ENCODE peak calls at places on chromosomes 1 and 21, in six cellular contexts. B is progenitor cell of endocrine pancreas, L is adrenal gland, N is GM23338, V is mucosa of descending colon, J is thyroid gland. A is an unnamed sample.

GRCh38 chr1:188241629-188242028 is 1412.9 kb downstream of the PLA2G4A start:
- DNase-seq in B (no peak), L (no peak), N (no peak), V (no peak), J (no peak), A (no peak)

GRCh38 chr21:42019706-42020105 is 9.5 kb upstream of the ZBTB21 start:
- DNase-seq in B (no peak), L (no peak), N (no peak), V (no peak), J (no peak), A (no peak)

GRCh38 chr1:192357904-192358303 is 41.1 kb downstream of the RGS21 start:
- DNase-seq in B (no peak), L (no peak), N (no peak), V (no peak), J (no peak), A (no peak)

GRCh38 chr1:172609528-172609927 is 49.4 kb upstream of the FASLG start:
- DNase-seq in B (no peak), L (no peak), N (peak), V (no peak), J (no peak), A (no peak)

GRCh38 chr1:172497230-172497629 is 35.7 kb upstream of the SUCO start:
- DNase-seq in B (no peak), L (peak), N (peak), V (no peak), J (peak), A (no peak)

GRCh38 chr1:18494304-18494703 is 13.6 kb downstream of the KLHDC7A start:
- DNase-seq in B (no peak), L (no peak), N (no peak), V (no peak), J (no peak), A (no peak)

GRCh38 chr1:36910281-36910725 is 124.0 kb downstream of the GRIK3 start:
- DNase-seq in B (no peak), L (no peak), N (no peak), V (no peak), J (no peak), A (no peak)

GRCh38 chr1:168842306-168842705 is 113.3 kb upstream of the DPT start:
- DNase-seq in B (no peak), L (no peak), N (no peak), V (no peak), J (no peak), A (no peak)

GRCh38 chr1:33111965-33112364 is 31.0 kb downstream of the AZIN2 start:
- DNase-seq in B (no peak), L (no peak), N (no peak), V (no peak), J (no peak), A (no peak)

GRCh38 chr1:21931171-21932093 is 5.7 kb downstream of the HSPG2 start:
- DNase-seq in B (no peak), L (peak), N (no peak), V (no peak), J (peak), A (no peak)

GRCh38 chr1:234231893-234232276 is 141.4 kb upstream of the COA6 start:
- DNase-seq in B (no peak), L (no peak), N (no peak), V (no peak), J (no peak), A (no peak)
- TF ChIP-seq CTCF in B (no peak), L (no peak), N (no peak), V (no peak), J (no peak), A (no peak)

DNA sequence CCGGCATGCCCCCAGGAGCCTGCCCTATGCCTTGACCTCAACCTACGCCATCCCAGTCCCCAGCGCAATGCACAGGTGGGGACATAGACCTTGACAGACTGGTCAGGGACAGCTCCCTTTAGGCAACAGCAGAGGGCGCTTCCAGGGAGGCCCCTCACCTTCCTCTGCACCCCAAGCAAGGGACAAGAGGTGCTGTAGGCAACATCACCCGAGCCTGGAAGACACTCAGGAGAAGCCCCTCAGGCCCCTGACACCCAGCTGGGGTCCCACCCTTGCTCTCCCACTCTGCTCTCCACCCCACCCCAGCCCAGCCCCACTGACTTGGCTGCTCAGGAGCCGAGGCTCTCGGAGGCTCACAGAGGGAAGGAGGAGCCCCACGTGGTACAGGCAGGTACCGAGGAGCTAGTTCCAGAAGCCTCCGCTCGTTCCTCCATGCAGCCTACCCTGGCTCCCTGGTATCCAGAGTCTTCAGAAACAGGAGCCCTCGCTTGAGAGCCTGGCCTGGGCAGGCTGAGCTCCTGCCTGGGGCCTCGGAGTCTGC is 2.4 kb upstream of the WNT3A start:
- DNase-seq in B (no peak), L (peak), N (peak), V (peak), J (no peak), A (no peak)
- TF ChIP-seq CTCF in B (peak), L (no peak), N (peak), V (no peak), J (no peak), A (no peak)

GRCh38 chr1:110462964-110463363 is 12.0 kb downstream of the PROK1 start:
- DNase-seq in B (no peak), L (no peak), N (no peak), V (no peak), J (no peak), A (no peak)
- TF ChIP-seq CTCF in B (no peak), L (no peak), N (peak), V (no peak), J (no peak), A (no peak)

GRCh38 chr1:34879230-34879629 is 19.7 kb upstream of the SMIM12 start:
- DNase-seq in B (no peak), L (no peak), N (peak), V (no peak), J (no peak), A (no peak)
- TF ChIP-seq CTCF in B (no peak), L (no peak), N (no peak), V (no peak), J (no peak), A (no peak)

GRCh38 chr1:89999208-89999607 is 4.3 kb downstream of the ZNF326 start:
- DNase-seq in B (no peak), L (no peak), N (no peak), V (no peak), J (no peak), A (no peak)
- TF ChIP-seq CTCF in B (no peak), L (no peak), N (no peak), V (no peak), J (no peak), A (no peak)

DNA sequence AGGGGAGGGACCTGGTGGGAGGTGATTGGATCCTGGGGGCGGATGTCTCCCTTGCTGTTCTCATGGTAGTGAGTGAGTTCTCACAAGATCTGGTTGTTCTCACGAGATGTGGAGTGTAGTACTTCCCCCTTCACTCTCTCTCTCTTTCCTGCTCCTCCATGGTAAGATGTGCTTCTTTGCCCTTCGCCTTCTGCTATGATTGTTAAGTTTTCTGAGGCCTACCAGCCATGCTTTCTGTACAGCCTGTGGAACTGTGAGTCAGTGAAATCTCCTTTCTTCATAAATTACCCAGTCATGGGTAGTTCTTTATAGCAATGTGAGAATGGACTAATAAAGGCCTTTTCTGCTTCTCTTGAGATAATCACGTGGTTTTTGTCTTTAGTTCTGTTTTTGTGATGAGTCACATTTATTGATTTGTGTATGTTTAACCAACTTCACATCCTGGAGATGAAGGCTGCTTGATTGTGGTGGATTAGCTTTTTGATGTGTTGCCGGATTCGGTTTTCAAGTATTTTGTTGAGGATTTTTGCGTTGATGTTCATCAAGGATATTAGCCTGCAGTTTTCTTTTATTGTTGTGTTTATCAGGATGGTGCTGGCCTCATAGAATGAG is 45.5 kb downstream of the RABGAP1L start:
- DNase-seq in B (no peak), L (no peak), N (no peak), V (no peak), J (no peak), A (no peak)
- TF ChIP-seq CTCF in B (no peak), L (no peak), N (no peak), V (no peak), J (no peak), A (no peak)

DNA sequence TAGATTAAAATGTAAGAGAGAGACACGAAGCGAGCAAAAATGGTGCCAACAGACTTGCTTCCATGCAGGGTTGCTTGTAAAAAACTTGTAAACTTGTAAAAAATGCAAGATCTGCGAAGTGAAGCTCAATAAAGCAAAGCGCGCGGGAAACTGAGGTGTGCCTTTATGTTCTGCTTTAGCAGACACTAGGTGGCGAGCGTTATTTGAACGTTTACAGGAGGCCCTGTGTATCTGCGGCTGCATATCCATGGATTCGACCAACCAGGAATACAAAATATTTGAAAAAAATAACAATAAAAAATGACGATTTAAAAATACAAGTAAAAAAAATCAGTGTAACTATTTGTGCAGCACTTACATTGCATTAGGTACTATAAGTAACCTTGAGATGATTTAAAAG is 1.5 kb downstream of the UBE2G2 start:
- DNase-seq in B (no peak), L (no peak), N (peak), V (peak), J (no peak), A (no peak)
- TF ChIP-seq CTCF in B (peak), L (peak), N (peak), V (peak), J (no peak), A (no peak)

DNA sequence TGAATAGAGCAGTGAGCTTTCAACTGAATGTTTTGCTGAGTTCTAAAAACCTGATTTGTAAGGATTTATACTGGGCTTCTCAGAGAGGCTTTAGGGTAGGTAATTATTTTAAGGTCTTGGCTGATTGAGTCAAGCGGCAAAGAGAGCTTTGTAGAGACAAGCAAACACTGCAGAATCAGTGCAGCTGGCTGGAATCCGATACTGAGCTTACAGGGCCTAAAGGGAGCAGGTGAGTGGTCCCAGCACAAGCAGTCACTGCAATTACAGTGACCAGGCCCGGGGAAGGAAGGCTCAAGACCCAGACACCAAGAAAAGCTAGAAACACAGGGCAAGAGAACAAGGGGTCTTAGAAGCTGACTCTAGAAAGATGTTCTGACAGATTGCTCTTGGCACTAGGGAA is 54.3 kb downstream of the KCNJ15 start:
- DNase-seq in B (no peak), L (no peak), N (no peak), V (no peak), J (peak), A (no peak)
- TF ChIP-seq CTCF in B (no peak), L (no peak), N (no peak), V (no peak), J (no peak), A (no peak)

DNA sequence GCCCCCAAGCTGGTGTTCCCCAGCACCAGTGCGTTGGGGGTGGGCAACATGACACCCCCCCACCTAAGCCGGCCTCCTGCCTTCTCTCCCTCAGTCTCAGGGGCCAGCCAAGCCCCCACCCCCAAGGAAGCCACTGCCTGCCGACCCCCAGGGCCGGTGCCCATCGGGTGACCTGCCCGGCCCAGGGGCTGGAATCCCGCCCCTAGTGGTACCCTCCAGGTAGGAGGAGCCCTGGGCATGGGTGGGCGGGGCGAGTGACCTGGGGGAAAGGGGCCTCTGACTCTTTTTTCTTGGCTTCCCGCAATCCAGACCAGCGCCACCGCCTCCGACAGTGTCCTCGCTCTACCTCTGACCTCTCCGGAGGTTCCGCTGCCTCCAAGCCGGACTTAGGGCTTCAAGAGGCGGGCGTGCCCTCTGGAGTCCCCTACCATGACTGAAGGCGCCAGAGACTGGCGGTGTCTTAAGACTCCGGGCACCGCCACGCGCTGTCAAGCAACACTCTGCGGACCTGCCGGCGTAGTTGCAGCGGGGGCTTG is 1.3 kb upstream of the EFNA4 start:
- DNase-seq in B (peak), L (no peak), N (peak), V (peak), J (peak), A (no peak)
- TF ChIP-seq CTCF in B (no peak), L (no peak), N (peak), V (no peak), J (no peak), A (no peak)

GRCh38 chr1:2237773-2238172 is 9.7 kb downstream of the SKI start:
- DNase-seq in B (no peak), L (no peak), N (peak), V (no peak), J (peak), A (no peak)
- TF ChIP-seq CTCF in B (peak), L (no peak), N (peak), V (no peak), J (no peak), A (no peak)